ENCODE peak calls at places on chromosomes 5 and 9, in four cellular contexts. One of them, this sample, is unnamed.

GRCh38 chr9:35688558-35689350 is 971 bp downstream of the TPM2 start:
- DNase-seq in CD4-positive, alpha-beta T cell: no peak
- DNase-seq in Calu3: no peak
- DNase-seq in cardiac fibroblast: peak
- DNase-seq in this sample: no peak

GRCh38 chr5:139745800-139746690 is 49.6 kb upstream of the PSD2 start:
- DNase-seq in CD4-positive, alpha-beta T cell: no peak
- DNase-seq in Calu3: peak
- DNase-seq in cardiac fibroblast: peak
- DNase-seq in this sample: peak

GRCh38 chr9:36764364-36765076 is 191.8 kb downstream of the MELK start:
- DNase-seq in CD4-positive, alpha-beta T cell: no peak
- DNase-seq in Calu3: no peak
- DNase-seq in cardiac fibroblast: no peak
- DNase-seq in this sample: no peak

GRCh38 chr5:150347003-150347402 is 10.5 kb upstream of the TCOF1 start:
- DNase-seq in CD4-positive, alpha-beta T cell: no peak
- DNase-seq in Calu3: no peak
- DNase-seq in cardiac fibroblast: no peak
- DNase-seq in this sample: no peak

GRCh38 chr9:107480386-107480789 is 9.2 kb downstream of the KLF4 start:
- DNase-seq in CD4-positive, alpha-beta T cell: no peak
- DNase-seq in Calu3: no peak
- DNase-seq in cardiac fibroblast: peak
- DNase-seq in this sample: no peak

GRCh38 chr5:127699416-127699815 is 3.8 kb upstream of the CCDC192 start:
- DNase-seq in CD4-positive, alpha-beta T cell: no peak
- DNase-seq in Calu3: no peak
- DNase-seq in cardiac fibroblast: no peak
- DNase-seq in this sample: no peak

GRCh38 chr5:123538670-123539459 is 26.9 kb downstream of the CSNK1G3 start:
- DNase-seq in CD4-positive, alpha-beta T cell: no peak
- DNase-seq in Calu3: no peak
- DNase-seq in cardiac fibroblast: peak
- DNase-seq in this sample: no peak

GRCh38 chr5:151222769-151223446 is 984 bp downstream of the CCDC69 start:
- DNase-seq in CD4-positive, alpha-beta T cell: peak
- DNase-seq in Calu3: no peak
- DNase-seq in cardiac fibroblast: peak
- DNase-seq in this sample: no peak

GRCh38 chr9:98808411-98808815 is 943 bp downstream of the GALNT12 start:
- DNase-seq in CD4-positive, alpha-beta T cell: no peak
- DNase-seq in Calu3: peak
- DNase-seq in cardiac fibroblast: no peak
- DNase-seq in this sample: no peak

GRCh38 chr9:79763861-79764260 is 192.1 kb downstream of the TLE4 start:
- DNase-seq in CD4-positive, alpha-beta T cell: no peak
- DNase-seq in Calu3: no peak
- DNase-seq in cardiac fibroblast: peak
- DNase-seq in this sample: no peak

GRCh38 chr9:134413890-134414731 is 87.9 kb downstream of the RXRA start:
- DNase-seq in CD4-positive, alpha-beta T cell: no peak
- DNase-seq in Calu3: peak
- DNase-seq in cardiac fibroblast: peak
- DNase-seq in this sample: no peak

DNA sequence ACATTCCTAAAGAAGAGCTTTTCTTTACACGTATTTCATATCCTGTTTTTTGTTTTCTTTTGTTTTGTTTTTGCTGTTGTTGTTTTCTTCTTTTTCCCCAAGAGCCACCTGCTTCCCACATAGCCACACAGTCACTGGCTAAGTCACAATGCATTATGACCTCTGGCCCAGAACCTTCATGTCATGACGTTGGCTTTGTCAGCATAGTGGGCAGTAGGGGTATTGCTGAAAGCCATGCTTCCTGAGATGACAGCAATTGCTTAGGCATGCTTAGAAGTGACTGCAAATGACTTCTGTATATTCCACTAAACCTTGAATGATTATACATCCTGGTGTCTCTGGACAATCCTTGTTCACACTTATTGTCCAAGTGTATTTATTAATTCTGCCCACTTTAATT is 375.8 kb downstream of the TAF11L14 start:
- DNase-seq in CD4-positive, alpha-beta T cell: no peak
- DNase-seq in Calu3: no peak
- DNase-seq in cardiac fibroblast: no peak
- DNase-seq in this sample: no peak
- TF ChIP-seq CTCF in CD4-positive, alpha-beta T cell: no peak
- TF ChIP-seq CTCF in Calu3: no peak
- TF ChIP-seq CTCF in cardiac fibroblast: no peak
- TF ChIP-seq CTCF in this sample: no peak

GRCh38 chr5:135190345-135191083 is 156.5 kb upstream of the PITX1 start:
- DNase-seq in CD4-positive, alpha-beta T cell: no peak
- DNase-seq in Calu3: no peak
- DNase-seq in cardiac fibroblast: no peak
- DNase-seq in this sample: no peak

GRCh38 chr5:135194126-135194488 is 160.1 kb upstream of the PITX1 start:
- DNase-seq in CD4-positive, alpha-beta T cell: no peak
- DNase-seq in Calu3: no peak
- DNase-seq in cardiac fibroblast: no peak
- DNase-seq in this sample: no peak

GRCh38 chr5:135193213-135194125 is 159.4 kb upstream of the PITX1 start:
- DNase-seq in CD4-positive, alpha-beta T cell: no peak
- DNase-seq in Calu3: no peak
- DNase-seq in cardiac fibroblast: peak
- DNase-seq in this sample: no peak

GRCh38 chr5:135191084-135191826 is 157.2 kb upstream of the PITX1 start:
- DNase-seq in CD4-positive, alpha-beta T cell: peak
- DNase-seq in Calu3: peak
- DNase-seq in cardiac fibroblast: peak
- DNase-seq in this sample: peak

DNA sequence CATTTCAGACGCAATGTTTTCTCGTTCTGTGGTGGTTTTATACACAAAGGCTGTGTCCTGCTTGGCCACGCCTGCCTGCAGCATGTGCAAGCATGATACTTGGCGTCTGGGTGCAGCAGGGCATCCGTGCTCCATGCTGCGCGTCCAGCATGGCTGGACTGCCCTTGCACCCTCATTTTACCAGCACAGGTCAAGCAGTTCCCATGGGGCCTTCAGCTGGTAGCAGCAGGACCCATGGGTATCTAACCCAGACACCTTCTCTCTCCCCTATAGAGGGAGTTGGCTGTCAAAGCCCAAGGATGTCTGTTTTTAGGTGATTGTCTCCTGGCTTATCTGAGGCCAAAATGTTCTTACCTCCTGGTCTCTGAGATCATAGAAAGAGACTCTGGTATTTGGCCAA is 158.3 kb upstream of the PITX1 start:
- DNase-seq in CD4-positive, alpha-beta T cell: no peak
- DNase-seq in Calu3: no peak
- DNase-seq in cardiac fibroblast: no peak
- DNase-seq in this sample: no peak
- TF ChIP-seq CTCF in CD4-positive, alpha-beta T cell: no peak
- TF ChIP-seq CTCF in Calu3: no peak
- TF ChIP-seq CTCF in cardiac fibroblast: no peak
- TF ChIP-seq CTCF in this sample: no peak

GRCh38 chr9:105269593-105269992 is 25.1 kb downstream of the SLC44A1 start:
- DNase-seq in CD4-positive, alpha-beta T cell: no peak
- DNase-seq in Calu3: no peak
- DNase-seq in cardiac fibroblast: no peak
- DNase-seq in this sample: no peak
- TF ChIP-seq CTCF in CD4-positive, alpha-beta T cell: no peak
- TF ChIP-seq CTCF in Calu3: no peak
- TF ChIP-seq CTCF in cardiac fibroblast: no peak
- TF ChIP-seq CTCF in this sample: no peak

GRCh38 chr5:76610196-76610595 is 13.0 kb downstream of the F2RL2 start:
- DNase-seq in CD4-positive, alpha-beta T cell: no peak
- DNase-seq in Calu3: no peak
- DNase-seq in cardiac fibroblast: no peak
- DNase-seq in this sample: no peak

GRCh38 chr5:76606665-76607064 is 16.5 kb downstream of the F2RL2 start:
- DNase-seq in CD4-positive, alpha-beta T cell: no peak
- DNase-seq in Calu3: no peak
- DNase-seq in cardiac fibroblast: no peak
- DNase-seq in this sample: no peak

GRCh38 chr5:76607353-76607871 is 15.8 kb downstream of the F2RL2 start:
- DNase-seq in CD4-positive, alpha-beta T cell: no peak
- DNase-seq in Calu3: no peak
- DNase-seq in cardiac fibroblast: peak
- DNase-seq in this sample: no peak

GRCh38 chr5:76604838-76605237 is 18.4 kb downstream of the F2RL2 start:
- DNase-seq in CD4-positive, alpha-beta T cell: no peak
- DNase-seq in Calu3: no peak
- DNase-seq in cardiac fibroblast: peak
- DNase-seq in this sample: no peak

DNA sequence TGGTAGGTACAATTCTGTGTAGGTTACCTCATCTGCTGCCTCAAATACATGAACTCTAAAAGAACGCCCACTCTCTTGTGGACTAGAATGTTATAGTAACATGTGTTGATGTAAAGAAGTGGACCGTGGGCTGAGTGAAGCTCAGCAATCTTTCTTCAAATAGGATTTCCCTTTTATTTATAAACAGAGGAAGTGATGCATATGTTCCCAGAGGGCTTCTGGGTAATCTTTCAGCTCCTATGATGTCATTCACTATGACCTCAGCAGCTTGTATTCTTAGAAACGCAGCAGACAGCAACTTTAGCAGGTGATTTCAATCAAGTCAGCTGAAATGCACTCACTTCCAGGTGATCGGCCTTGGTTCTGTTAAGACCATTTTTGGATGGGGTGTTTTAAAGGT is 14.4 kb downstream of the F2RL2 start:
- DNase-seq in CD4-positive, alpha-beta T cell: no peak
- DNase-seq in Calu3: no peak
- DNase-seq in cardiac fibroblast: peak
- DNase-seq in this sample: no peak
- TF ChIP-seq CTCF in CD4-positive, alpha-beta T cell: no peak
- TF ChIP-seq CTCF in Calu3: no peak
- TF ChIP-seq CTCF in cardiac fibroblast: no peak
- TF ChIP-seq CTCF in this sample: no peak

DNA sequence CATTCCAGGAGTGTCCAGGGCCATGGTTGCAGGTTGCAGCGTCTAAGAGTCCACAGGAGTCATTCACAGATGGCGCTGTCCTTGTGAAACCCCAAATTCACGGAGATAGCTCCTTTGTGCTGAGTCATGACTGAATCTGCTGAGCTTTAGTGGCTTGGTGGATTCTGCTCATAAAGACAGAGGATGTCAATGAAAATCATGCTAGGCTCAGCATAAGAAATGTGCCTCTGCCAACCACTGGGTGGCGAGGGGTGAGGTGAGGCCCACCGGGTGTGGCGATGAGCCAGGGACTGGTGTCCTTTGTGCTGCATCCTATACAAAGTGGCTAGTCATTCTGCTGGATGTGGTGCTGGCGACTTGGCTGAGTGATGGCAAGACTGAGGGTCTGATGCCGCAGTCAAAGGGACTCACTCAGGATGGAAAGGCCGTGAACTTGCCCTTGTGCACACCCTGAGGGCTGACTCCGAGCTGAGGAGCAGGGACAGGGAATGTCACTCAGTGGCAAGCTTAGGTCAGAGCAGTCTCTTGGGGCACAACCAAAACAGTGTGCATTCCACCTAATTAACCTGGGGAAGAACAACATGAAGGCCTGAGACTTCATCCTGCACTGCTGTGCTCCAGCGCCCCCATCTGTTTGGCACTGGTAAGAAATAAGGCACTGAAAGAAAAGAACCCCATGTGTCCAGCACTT is 71.5 kb downstream of the DAP start:
- DNase-seq in CD4-positive, alpha-beta T cell: no peak
- DNase-seq in Calu3: peak
- DNase-seq in cardiac fibroblast: peak
- DNase-seq in this sample: peak
- TF ChIP-seq CTCF in CD4-positive, alpha-beta T cell: no peak
- TF ChIP-seq CTCF in Calu3: no peak
- TF ChIP-seq CTCF in cardiac fibroblast: peak
- TF ChIP-seq CTCF in this sample: peak

GRCh38 chr5:126129431-126129830 is 293.8 kb upstream of the GRAMD2B start:
- DNase-seq in CD4-positive, alpha-beta T cell: no peak
- DNase-seq in Calu3: no peak
- DNase-seq in cardiac fibroblast: no peak
- DNase-seq in this sample: no peak
- TF ChIP-seq CTCF in CD4-positive, alpha-beta T cell: no peak
- TF ChIP-seq CTCF in Calu3: no peak
- TF ChIP-seq CTCF in cardiac fibroblast: no peak
- TF ChIP-seq CTCF in this sample: no peak

GRCh38 chr5:145502906-145503305 is 332.2 kb downstream of the PRELID2 start:
- DNase-seq in CD4-positive, alpha-beta T cell: no peak
- DNase-seq in Calu3: no peak
- DNase-seq in cardiac fibroblast: no peak
- DNase-seq in this sample: no peak

GRCh38 chr5:145499483-145499882 is 335.7 kb downstream of the PRELID2 start:
- DNase-seq in CD4-positive, alpha-beta T cell: no peak
- DNase-seq in Calu3: no peak
- DNase-seq in cardiac fibroblast: peak
- DNase-seq in this sample: no peak

GRCh38 chr5:145497041-145497440 is 338.1 kb downstream of the PRELID2 start:
- DNase-seq in CD4-positive, alpha-beta T cell: no peak
- DNase-seq in Calu3: no peak
- DNase-seq in cardiac fibroblast: no peak
- DNase-seq in this sample: no peak

GRCh38 chr5:145495741-145496140 is 339.4 kb downstream of the PRELID2 start:
- DNase-seq in CD4-positive, alpha-beta T cell: no peak
- DNase-seq in Calu3: peak
- DNase-seq in cardiac fibroblast: peak
- DNase-seq in this sample: no peak

DNA sequence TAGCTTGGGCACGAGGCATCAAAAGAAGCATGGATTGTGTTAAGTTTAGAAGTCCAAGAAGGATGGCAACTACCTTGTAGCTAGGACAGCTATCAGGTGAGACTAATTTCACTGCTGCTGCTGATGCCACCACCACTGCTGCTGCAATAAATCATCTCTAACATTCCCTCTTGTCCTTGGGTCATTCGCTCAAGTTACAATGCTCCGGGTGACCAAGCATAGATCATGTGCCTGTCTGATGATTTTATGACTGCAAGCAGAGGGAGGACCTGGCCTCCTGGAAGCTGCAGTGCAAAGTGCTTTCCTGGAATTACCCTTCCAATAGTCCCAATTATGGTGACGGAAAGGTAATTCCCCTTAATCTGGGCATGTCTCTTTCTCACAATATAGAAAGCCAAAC is 334.4 kb downstream of the PRELID2 start:
- DNase-seq in CD4-positive, alpha-beta T cell: no peak
- DNase-seq in Calu3: no peak
- DNase-seq in cardiac fibroblast: no peak
- DNase-seq in this sample: no peak
- TF ChIP-seq CTCF in CD4-positive, alpha-beta T cell: no peak
- TF ChIP-seq CTCF in Calu3: no peak
- TF ChIP-seq CTCF in cardiac fibroblast: no peak
- TF ChIP-seq CTCF in this sample: no peak

This sample was measured in neural crest cell.